ENCODE peak calls at places on chromosomes 4 and X, in four cellular contexts. C is cardiac fibroblast, A is mammary epithelial cell, W is GM06990. L is an unnamed sample.

GRCh38 chr4:54092405-54092759 is 7.6 kb upstream of the GSX2 start:
- DNase-seq in A (no peak), C (no peak), W (no peak), L (no peak)

GRCh38 chr4:171639540-171639939 is 173.7 kb upstream of the GALNTL6 start:
- DNase-seq in W (peak), C (no peak), A (no peak), L (peak)

GRCh38 chrX:1400049-1400448 is 8.1 kb upstream of the SLC25A6 start:
- DNase-seq in A (no peak), W (no peak), C (no peak), L (no peak)

GRCh38 chrX:150324035-150324728 is 38.9 kb upstream of the MAMLD1 start:
- DNase-seq in W (no peak), C (peak), A (peak), L (no peak)

GRCh38 chrX:2627272-2627867 is 63.7 kb upstream of the CD99 start:
- DNase-seq in W (peak), A (peak), C (peak), L (peak)

GRCh38 chr4:155734065-155734464 is 24.8 kb upstream of the GUCY1B1 start:
- DNase-seq in W (no peak), C (peak), A (no peak), L (no peak)

GRCh38 chrX:68710870-68711576 is 63.6 kb downstream of the STARD8 start:
- DNase-seq in C (peak), A (peak), W (no peak), L (peak)

GRCh38 chrX:153336128-153336894 is 2.4 kb downstream of the ZNF275 start:
- DNase-seq in W (peak), A (peak), C (no peak), L (peak)

GRCh38 chr4:138078264-138078663 is 163.9 kb downstream of the SLC7A11 start:
- DNase-seq in C (no peak), W (no peak), A (no peak), L (no peak)

GRCh38 chr4:40845136-40845910 is 95.6 kb downstream of the NSUN7 start:
- DNase-seq in A (no peak), C (no peak), W (no peak), L (no peak)

GRCh38 chr4:15504041-15504440 is 34.4 kb downstream of the CC2D2A start:
- DNase-seq in C (no peak), A (no peak), W (no peak), L (no peak)

GRCh38 chr4:118344801-118345200 is 8.0 kb downstream of the PRSS12 start:
- DNase-seq in C (no peak), W (no peak), A (peak), L (no peak)

GRCh38 chr4:87863486-87863885 is 30.7 kb downstream of the MEPE start:
- DNase-seq in W (no peak), C (no peak), A (no peak), L (no peak)

GRCh38 chr4:118018381-118018780 is 15.9 kb upstream of the NDST3 start:
- DNase-seq in A (no peak), W (no peak), C (no peak), L (no peak)

GRCh38 chrX:2286731-2287130 is 214.0 kb downstream of the DHRSX start:
- DNase-seq in W (no peak), A (no peak), C (no peak), L (no peak)

GRCh38 chrX:40207626-40208025 is 109.9 kb upstream of the BCOR start:
- DNase-seq in C (no peak), A (peak), W (no peak), L (peak)

GRCh38 chrX:47796433-47796906 is 40.2 kb upstream of the ZNF81 start:
- DNase-seq in A (peak), W (no peak), C (peak), L (no peak)

GRCh38 chrX:1493317-1493856 is 40.7 kb upstream of the ASMTL start:
- DNase-seq in C (no peak), W (no peak), A (no peak), L (no peak)

GRCh38 chrX:1529756-1530155 is 7.2 kb downstream of the P2RY8 start:
- DNase-seq in A (no peak), W (no peak), C (no peak), L (no peak)

GRCh38 chr4:170853422-170854021 is 763.8 kb upstream of the AADAT start:
- DNase-seq in A (peak), W (peak), C (peak), L (peak)

GRCh38 chrX:110755061-110755460 is 40.6 kb downstream of the CHRDL1 start:
- DNase-seq in W (no peak), A (no peak), C (no peak), L (no peak)

GRCh38 chr4:107654694-107655093 is 65.3 kb downstream of the PAPSS1 start:
- DNase-seq in C (peak), W (no peak), A (no peak), L (no peak)

GRCh38 chrX:122091571-122091970 is 1044.2 kb downstream of the GLUD2 start:
- DNase-seq in W (no peak), A (peak), C (no peak), L (no peak)

GRCh38 chr4:126385954-126386353 is 1071.2 kb downstream of the FAT4 start:
- DNase-seq in C (no peak), A (no peak), W (no peak), L (no peak)

GRCh38 chr4:161799687-161800086 is 364.1 kb downstream of the FSTL5 start:
- DNase-seq in W (no peak), A (no peak), C (no peak), L (no peak)

GRCh38 chrX:102658551-102658950 is 7.3 kb downstream of the GPRASP1 start:
- DNase-seq in C (peak), A (no peak), W (no peak), L (no peak)

GRCh38 chr4:177371452-177371851 is 61.8 kb downstream of the NEIL3 start:
- DNase-seq in W (no peak), C (no peak), A (no peak), L (no peak)

GRCh38 chrX:39470588-39471155 is 627.1 kb downstream of the BCOR start:
- DNase-seq in A (no peak), C (peak), W (no peak), L (no peak)

GRCh38 chrX:119013146-119013545 is 38.7 kb downstream of the LONRF3 start:
- DNase-seq in W (no peak), C (no peak), A (no peak), L (no peak)

GRCh38 chr4:108119199-108119800 is 49.4 kb downstream of the LEF1 start:
- DNase-seq in C (no peak), W (no peak), A (no peak), L (peak)

GRCh38 chrX:41561045-41561444 is 113.9 kb downstream of the NYX start:
- DNase-seq in W (peak), A (peak), C (peak), L (peak)

GRCh38 chr4:19117022-19117421 is 1095.5 kb upstream of the LCORL start:
- DNase-seq in W (no peak), A (no peak), C (no peak), L (no peak)

GRCh38 chr4:123163501-123163900 is 233.1 kb upstream of the SPRY1 start:
- DNase-seq in W (no peak), C (no peak), A (peak), L (no peak)

DNA sequence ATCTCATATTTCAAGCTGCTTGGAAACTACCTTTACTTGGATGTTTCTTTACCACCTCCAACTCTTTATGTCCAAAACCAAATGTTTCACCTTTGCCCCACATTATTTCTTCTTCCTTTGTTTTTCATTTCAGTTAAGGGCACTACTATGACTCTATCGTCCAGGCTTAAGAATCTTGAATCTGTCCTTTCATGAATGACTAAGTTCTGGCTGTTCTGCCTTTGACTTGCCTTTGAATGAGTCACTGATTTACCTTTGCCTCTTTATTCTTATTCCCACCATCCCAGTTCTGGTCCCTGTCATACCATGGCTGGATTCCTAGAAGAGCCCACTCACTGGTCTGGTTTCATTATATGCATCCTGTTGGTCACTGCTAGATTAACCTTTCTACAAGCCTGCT is 30.6 kb upstream of the PLAC1 start:
- DNase-seq in W (no peak), A (peak), C (no peak), L (no peak)
- H3K4me3 ChIP-seq in W (no peak), A (no peak), C (no peak), L (no peak)

DNA sequence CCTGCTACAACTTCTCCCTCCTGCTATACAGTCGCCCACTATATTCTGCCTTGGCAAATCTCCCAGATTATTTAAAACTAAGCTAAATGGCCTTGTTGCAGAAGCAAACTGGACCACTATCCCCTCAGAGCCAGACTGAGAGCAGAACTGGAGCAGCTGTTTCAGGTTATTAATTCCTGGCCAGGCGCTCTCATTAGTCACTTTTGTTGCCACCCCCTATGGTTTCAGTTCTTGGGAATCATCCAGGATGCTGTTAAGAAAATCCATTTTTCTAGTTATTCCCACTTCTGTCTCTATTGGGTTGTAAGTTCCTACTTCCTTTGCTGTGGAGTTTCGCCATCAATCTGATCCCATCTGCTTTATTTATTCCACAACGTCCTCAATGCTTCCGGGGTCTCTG is 30.1 kb downstream of the ADGRA3 start:
- DNase-seq in C (peak), W (no peak), A (peak), L (no peak)
- TF ChIP-seq CTCF in C (no peak), W (no peak), A (no peak), L (no peak)

DNA sequence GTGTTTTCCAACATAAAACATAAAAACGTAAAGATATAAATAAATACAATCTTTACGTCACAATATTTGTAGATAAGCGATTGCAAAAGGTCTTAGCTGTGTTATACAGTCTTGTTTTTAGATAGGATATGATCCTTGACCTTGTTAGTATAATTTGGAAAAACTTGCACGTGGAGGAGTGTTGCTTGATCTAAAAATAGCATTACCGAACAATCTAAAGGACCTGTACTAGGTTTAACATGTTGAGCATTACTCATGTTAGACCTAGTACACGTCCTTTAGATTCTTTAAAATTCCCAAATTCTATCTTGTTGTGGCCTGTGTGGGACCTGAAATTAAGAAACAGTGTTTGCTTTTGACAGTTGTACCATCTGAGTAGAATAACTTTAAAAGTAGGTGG is 1.7 kb downstream of the METAP1 start:
- DNase-seq in W (no peak), C (no peak), A (peak), L (no peak)
- H3K4me3 ChIP-seq in W (no peak), C (no peak), A (no peak), L (no peak)

GRCh38 chr4:37434469-37434868 is 189.9 kb downstream of the NWD2 start:
- DNase-seq in W (no peak), A (no peak), C (peak), L (no peak)
- TF ChIP-seq CTCF in W (no peak), A (peak), C (peak), L (no peak)

GRCh38 chr4:96145671-96146070 is 305.8 kb downstream of the PDHA2 start:
- DNase-seq in C (no peak), A (no peak), W (no peak), L (no peak)

GRCh38 chr4:96146686-96147085 is 306.8 kb downstream of the PDHA2 start:
- DNase-seq in A (no peak), C (no peak), W (no peak), L (no peak)

GRCh38 chr4:96152824-96153223 is 312.9 kb downstream of the PDHA2 start:
- DNase-seq in W (no peak), A (no peak), C (no peak), L (no peak)

GRCh38 chr4:96150501-96150900 is 310.6 kb downstream of the PDHA2 start:
- DNase-seq in C (peak), A (no peak), W (no peak), L (no peak)

GRCh38 chr4:96149911-96150310 is 310.0 kb downstream of the PDHA2 start:
- DNase-seq in A (no peak), C (peak), W (no peak), L (no peak)
- H3K4me3 ChIP-seq in A (no peak), C (no peak), W (no peak), L (no peak)